ENCODE peak calls at places on chromosome 1, in ten cellular contexts. One of them, this sample, is unnamed. For H3K36me3, the result is how much of the 10 kb centered on the place peaks cover.

GRCh38 chr1:230196077-230196476 is 129.0 kb downstream of the GALNT2 start:
- DNase-seq in prostate gland: no peak
- DNase-seq in tibial artery: no peak
- DNase-seq in fibroblast of lung: no peak
- DNase-seq in ovary: no peak
- DNase-seq in K562: no peak
- DNase-seq in CD8-positive, alpha-beta T cell: no peak
- DNase-seq in left ventricle myocardium inferior: no peak
- DNase-seq in IMR-90: no peak
- DNase-seq in HCT116: no peak
- DNase-seq in this sample: no peak

GRCh38 chr1:209838537-209838936 is 10.8 kb downstream of the UTP25 start:
- DNase-seq in ovary: no peak
- DNase-seq in tibial artery: no peak
- DNase-seq in CD8-positive, alpha-beta T cell: no peak
- DNase-seq in prostate gland: no peak
- DNase-seq in IMR-90: no peak
- DNase-seq in left ventricle myocardium inferior: no peak
- DNase-seq in HCT116: no peak
- DNase-seq in fibroblast of lung: no peak
- DNase-seq in K562: no peak
- DNase-seq in this sample: no peak

GRCh38 chr1:67489643-67490042 is 59.4 kb upstream of the SERBP1 start:
- DNase-seq in IMR-90: peak
- DNase-seq in tibial artery: no peak
- DNase-seq in fibroblast of lung: peak
- DNase-seq in K562: peak
- DNase-seq in ovary: no peak
- DNase-seq in prostate gland: peak
- DNase-seq in CD8-positive, alpha-beta T cell: no peak
- DNase-seq in left ventricle myocardium inferior: no peak
- DNase-seq in HCT116: peak
- DNase-seq in this sample: no peak

GRCh38 chr1:234214129-234214910 is 158.9 kb upstream of the COA6 start:
- DNase-seq in IMR-90: peak
- DNase-seq in prostate gland: peak
- DNase-seq in left ventricle myocardium inferior: no peak
- DNase-seq in tibial artery: peak
- DNase-seq in ovary: no peak
- DNase-seq in fibroblast of lung: peak
- DNase-seq in HCT116: no peak
- DNase-seq in CD8-positive, alpha-beta T cell: peak
- DNase-seq in K562: no peak
- DNase-seq in this sample: no peak

GRCh38 chr1:214028999-214029406 is 41.2 kb downstream of the PROX1 start:
- DNase-seq in HCT116: no peak
- DNase-seq in tibial artery: no peak
- DNase-seq in left ventricle myocardium inferior: no peak
- DNase-seq in IMR-90: no peak
- DNase-seq in CD8-positive, alpha-beta T cell: no peak
- DNase-seq in ovary: no peak
- DNase-seq in prostate gland: no peak
- DNase-seq in fibroblast of lung: no peak
- DNase-seq in K562: no peak
- DNase-seq in this sample: no peak

GRCh38 chr1:33099290-33100118 is 18.6 kb downstream of the AZIN2 start:
- DNase-seq in fibroblast of lung: peak
- DNase-seq in ovary: no peak
- DNase-seq in tibial artery: peak
- DNase-seq in left ventricle myocardium inferior: no peak
- DNase-seq in CD8-positive, alpha-beta T cell: peak
- DNase-seq in IMR-90: peak
- DNase-seq in K562: no peak
- DNase-seq in prostate gland: peak
- DNase-seq in HCT116: peak
- DNase-seq in this sample: peak

GRCh38 chr1:15953294-15953771 is 22.6 kb downstream of the ZBTB17 start:
- DNase-seq in HCT116: no peak
- DNase-seq in left ventricle myocardium inferior: no peak
- DNase-seq in ovary: no peak
- DNase-seq in fibroblast of lung: peak
- DNase-seq in IMR-90: peak
- DNase-seq in K562: no peak
- DNase-seq in CD8-positive, alpha-beta T cell: no peak
- DNase-seq in prostate gland: no peak
- DNase-seq in tibial artery: no peak
- DNase-seq in this sample: no peak

GRCh38 chr1:110555807-110556470 is 37.0 kb upstream of the KCNA10 start:
- DNase-seq in HCT116: no peak
- DNase-seq in CD8-positive, alpha-beta T cell: no peak
- DNase-seq in IMR-90: no peak
- DNase-seq in tibial artery: peak
- DNase-seq in K562: no peak
- DNase-seq in fibroblast of lung: no peak
- DNase-seq in left ventricle myocardium inferior: peak
- DNase-seq in ovary: peak
- DNase-seq in prostate gland: no peak
- DNase-seq in this sample: no peak

DNA sequence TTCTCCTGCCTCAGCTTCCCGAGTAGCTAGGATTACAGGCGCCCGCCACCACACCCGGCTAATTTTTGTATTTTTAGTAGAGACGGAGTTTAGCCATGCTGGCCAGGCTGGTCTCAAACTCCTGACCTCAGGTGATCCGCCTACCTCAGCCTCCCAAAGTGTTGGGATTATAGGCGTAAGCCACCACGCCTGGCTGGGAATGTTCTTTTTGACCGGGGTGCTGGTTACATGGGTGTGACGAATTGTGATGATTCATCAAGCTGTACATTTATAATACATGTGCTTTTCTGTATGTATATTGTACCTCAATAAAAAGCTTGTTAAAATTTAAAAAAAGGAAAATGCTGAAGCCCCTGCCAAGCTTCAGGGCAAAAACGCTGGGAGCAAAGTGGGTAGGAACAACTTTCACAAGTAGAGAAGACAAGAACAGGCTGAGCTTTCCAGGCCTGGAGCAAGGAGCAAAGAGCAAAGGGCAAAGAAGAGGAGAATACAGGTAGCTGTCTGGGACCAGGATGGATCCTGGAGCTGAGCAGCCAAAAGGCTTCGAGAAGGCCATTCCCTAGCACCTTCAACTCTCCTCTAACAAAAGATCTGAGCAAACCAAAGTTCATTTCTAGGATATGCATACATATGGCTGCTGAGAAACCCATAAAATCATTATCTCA is 20.5 kb upstream of the YRDC start:
- DNase-seq in K562: no peak
- DNase-seq in left ventricle myocardium inferior: no peak
- DNase-seq in ovary: no peak
- DNase-seq in IMR-90: no peak
- DNase-seq in HCT116: no peak
- DNase-seq in tibial artery: no peak
- DNase-seq in CD8-positive, alpha-beta T cell: no peak
- DNase-seq in prostate gland: no peak
- DNase-seq in fibroblast of lung: no peak
- DNase-seq in this sample: no peak
- H3K4me3 ChIP-seq in K562: no peak
- H3K4me3 ChIP-seq in left ventricle myocardium inferior: no peak
- H3K4me3 ChIP-seq in ovary: no peak
- H3K4me3 ChIP-seq in IMR-90: no peak
- H3K4me3 ChIP-seq in HCT116: no peak
- H3K4me3 ChIP-seq in tibial artery: no peak
- H3K4me3 ChIP-seq in CD8-positive, alpha-beta T cell: no peak
- H3K4me3 ChIP-seq in prostate gland: no peak
- H3K4me3 ChIP-seq in fibroblast of lung: no peak
- H3K4me3 ChIP-seq in this sample: no peak

DNA sequence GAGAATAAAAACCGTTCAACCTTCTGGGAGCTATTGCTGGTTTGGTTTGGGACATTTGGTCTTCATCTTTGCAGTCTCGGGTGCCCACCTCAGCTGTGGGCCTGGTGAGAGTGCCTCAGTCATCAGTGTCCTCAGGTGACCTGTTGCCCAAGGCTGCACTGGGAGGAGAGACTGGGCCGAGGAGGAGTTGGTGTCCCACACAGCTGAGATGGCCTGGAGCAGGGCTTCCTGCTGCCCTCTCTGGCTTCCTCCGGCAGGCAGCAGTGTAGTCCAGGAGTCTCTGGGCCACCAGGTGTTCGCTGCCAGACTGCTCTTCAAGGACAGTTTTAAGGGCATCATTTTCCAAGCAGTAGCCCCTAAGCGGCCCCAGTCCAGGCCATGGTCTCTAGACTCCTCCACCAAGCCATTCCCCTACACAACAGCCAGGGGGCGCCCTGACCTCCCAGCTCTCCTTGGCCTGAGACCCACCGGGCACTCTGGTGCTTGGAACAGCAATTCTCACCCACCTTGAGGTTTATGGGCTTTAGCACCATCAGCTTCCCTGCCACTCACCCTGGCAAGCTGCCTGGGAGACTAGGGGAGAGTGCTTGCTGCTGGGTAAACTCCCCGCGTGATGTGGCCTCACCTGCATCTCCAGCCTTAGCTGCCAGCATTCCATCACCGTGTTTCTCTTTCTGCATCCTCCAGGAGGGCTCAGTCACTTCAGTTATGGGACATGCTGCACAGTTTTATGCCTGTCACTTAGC is 9.1 kb upstream of the SYTL1 start:
- DNase-seq in prostate gland: no peak
- DNase-seq in CD8-positive, alpha-beta T cell: peak
- DNase-seq in IMR-90: peak
- DNase-seq in left ventricle myocardium inferior: peak
- DNase-seq in ovary: no peak
- DNase-seq in fibroblast of lung: no peak
- DNase-seq in HCT116: no peak
- DNase-seq in K562: peak
- DNase-seq in tibial artery: no peak
- DNase-seq in this sample: no peak
- TF ChIP-seq CTCF in prostate gland: peak
- TF ChIP-seq CTCF in CD8-positive, alpha-beta T cell: peak
- TF ChIP-seq CTCF in IMR-90: peak
- TF ChIP-seq CTCF in left ventricle myocardium inferior: peak
- TF ChIP-seq CTCF in ovary: peak
- TF ChIP-seq CTCF in fibroblast of lung: peak
- TF ChIP-seq CTCF in HCT116: peak
- TF ChIP-seq CTCF in K562: peak
- TF ChIP-seq CTCF in tibial artery: peak
- TF ChIP-seq CTCF in this sample: peak

GRCh38 chr1:54252371-54252770 is 52.4 kb downstream of the MRPL37 start:
- DNase-seq in left ventricle myocardium inferior: no peak
- DNase-seq in ovary: no peak
- DNase-seq in IMR-90: no peak
- DNase-seq in tibial artery: no peak
- DNase-seq in fibroblast of lung: no peak
- DNase-seq in HCT116: no peak
- DNase-seq in prostate gland: no peak
- DNase-seq in K562: no peak
- DNase-seq in CD8-positive, alpha-beta T cell: no peak
- DNase-seq in this sample: no peak

GRCh38 chr1:54254055-54254454 is 54.1 kb downstream of the MRPL37 start:
- DNase-seq in CD8-positive, alpha-beta T cell: no peak
- DNase-seq in ovary: no peak
- DNase-seq in tibial artery: no peak
- DNase-seq in K562: no peak
- DNase-seq in HCT116: no peak
- DNase-seq in fibroblast of lung: peak
- DNase-seq in IMR-90: peak
- DNase-seq in left ventricle myocardium inferior: no peak
- DNase-seq in prostate gland: no peak
- DNase-seq in this sample: no peak

GRCh38 chr1:54250670-54251069 is 50.7 kb downstream of the MRPL37 start:
- DNase-seq in HCT116: no peak
- DNase-seq in tibial artery: no peak
- DNase-seq in K562: no peak
- DNase-seq in fibroblast of lung: no peak
- DNase-seq in CD8-positive, alpha-beta T cell: no peak
- DNase-seq in ovary: no peak
- DNase-seq in IMR-90: no peak
- DNase-seq in prostate gland: no peak
- DNase-seq in left ventricle myocardium inferior: no peak
- DNase-seq in this sample: no peak

GRCh38 chr1:54255026-54255425 is 55.1 kb downstream of the MRPL37 start:
- DNase-seq in HCT116: no peak
- DNase-seq in tibial artery: no peak
- DNase-seq in CD8-positive, alpha-beta T cell: no peak
- DNase-seq in K562: no peak
- DNase-seq in fibroblast of lung: peak
- DNase-seq in left ventricle myocardium inferior: no peak
- DNase-seq in prostate gland: no peak
- DNase-seq in ovary: no peak
- DNase-seq in IMR-90: peak
- DNase-seq in this sample: no peak

DNA sequence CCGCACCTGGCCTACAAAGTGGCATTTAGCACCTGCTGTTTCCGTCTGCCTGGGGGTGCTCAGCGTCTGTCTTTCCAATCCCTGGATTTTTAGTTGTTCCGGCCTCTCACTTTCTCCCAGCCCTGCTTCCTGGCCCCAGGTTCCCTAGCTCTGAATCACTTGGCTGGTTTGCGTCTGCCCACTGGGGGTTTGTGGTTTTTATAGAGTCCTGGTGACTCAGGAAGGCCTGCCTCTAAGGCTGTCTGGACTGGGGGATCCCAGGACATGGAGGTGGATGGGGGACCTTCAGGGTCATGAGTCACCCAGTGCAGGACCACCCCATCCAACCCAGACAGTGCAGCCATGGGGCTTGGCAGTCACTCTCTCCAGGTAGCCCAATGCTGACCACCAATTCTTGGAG is 53.5 kb downstream of the MRPL37 start:
- DNase-seq in tibial artery: peak
- DNase-seq in fibroblast of lung: peak
- DNase-seq in left ventricle myocardium inferior: no peak
- DNase-seq in K562: no peak
- DNase-seq in ovary: no peak
- DNase-seq in CD8-positive, alpha-beta T cell: no peak
- DNase-seq in IMR-90: peak
- DNase-seq in prostate gland: no peak
- DNase-seq in HCT116: peak
- DNase-seq in this sample: peak
- H3K36me3 ChIP-seq in tibial artery: under half
- H3K36me3 ChIP-seq in fibroblast of lung: under half
- H3K36me3 ChIP-seq in left ventricle myocardium inferior: under half
- H3K36me3 ChIP-seq in K562: under half
- H3K36me3 ChIP-seq in ovary: under half
- H3K36me3 ChIP-seq in CD8-positive, alpha-beta T cell: under half
- H3K36me3 ChIP-seq in IMR-90: under half
- H3K36me3 ChIP-seq in prostate gland: under half
- H3K36me3 ChIP-seq in HCT116: under half
- H3K36me3 ChIP-seq in this sample: under half

DNA sequence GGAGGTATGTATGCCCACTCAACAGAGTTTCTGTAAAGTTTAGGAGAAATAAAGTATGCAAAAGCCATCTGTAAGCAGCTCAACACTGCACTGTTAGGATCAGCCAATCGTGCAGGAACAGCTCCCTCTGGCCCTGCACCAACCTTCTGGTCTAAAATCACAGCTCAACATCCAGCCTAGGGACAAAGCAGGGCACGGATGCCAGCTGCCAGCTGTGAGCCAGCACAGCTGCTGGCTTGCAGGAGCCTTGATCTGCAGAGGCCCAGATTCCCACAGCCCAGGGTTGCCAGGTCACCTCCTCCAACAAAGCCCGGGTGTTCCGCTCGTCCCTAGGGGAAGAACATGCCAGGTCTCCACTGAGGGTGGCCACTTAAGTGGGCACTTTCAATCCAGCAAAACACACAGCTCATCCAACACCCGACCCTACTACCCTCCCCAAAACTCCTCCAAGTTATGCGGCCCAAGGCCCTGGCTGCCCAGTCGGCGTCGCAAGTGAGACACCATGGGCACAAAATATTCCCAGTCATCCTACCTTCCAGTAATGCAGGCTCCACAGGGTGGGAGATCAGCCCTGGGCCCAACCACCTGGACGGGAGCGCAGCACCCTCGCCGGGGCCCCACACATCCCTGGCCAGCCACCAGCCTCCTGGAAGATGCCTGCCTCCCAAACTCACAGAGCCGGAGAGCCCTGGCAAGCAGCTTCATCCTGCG is 8.4 kb downstream of the ACOT7 start:
- DNase-seq in K562: no peak
- DNase-seq in IMR-90: no peak
- DNase-seq in left ventricle myocardium inferior: peak
- DNase-seq in CD8-positive, alpha-beta T cell: no peak
- DNase-seq in ovary: no peak
- DNase-seq in prostate gland: peak
- DNase-seq in fibroblast of lung: peak
- DNase-seq in tibial artery: no peak
- DNase-seq in HCT116: no peak
- DNase-seq in this sample: no peak
- H3K4me3 ChIP-seq in K562: no peak
- H3K4me3 ChIP-seq in IMR-90: no peak
- H3K4me3 ChIP-seq in left ventricle myocardium inferior: peak
- H3K4me3 ChIP-seq in CD8-positive, alpha-beta T cell: no peak
- H3K4me3 ChIP-seq in ovary: no peak
- H3K4me3 ChIP-seq in prostate gland: no peak
- H3K4me3 ChIP-seq in fibroblast of lung: peak
- H3K4me3 ChIP-seq in tibial artery: no peak
- H3K4me3 ChIP-seq in HCT116: peak
- H3K4me3 ChIP-seq in this sample: peak